ENCODE peak calls at places on chromosomes 3 and 15, in nine cellular contexts. D is body of pancreas, O is lung, B is hepatocyte, G is OCI-LY7, W is MM.1S, F is BE2C, V is lower lobe of right lung, C is esophagus squamous epithelium. U is an unnamed sample.

GRCh38 chr3:110628650-110629301 is 442.8 kb upstream of the NECTIN3 start:
- DNase-seq in F (no peak), B (no peak), D (no peak), G (no peak), C (no peak), O (no peak), V (no peak), W (no peak), U (no peak)

GRCh38 chr3:55742027-55742710 is 255.1 kb upstream of the WNT5A start:
- DNase-seq in W (no peak), V (no peak), C (no peak), F (no peak), O (no peak), B (no peak), G (no peak), D (no peak), U (no peak)

GRCh38 chr15:92797168-92798052 is 102.7 kb upstream of the CHD2 start:
- DNase-seq in G (peak; percentile 89), C (no peak), F (peak; percentile 42), W (peak; percentile 84), O (no peak), B (peak; percentile 91), D (peak; percentile 38), V (no peak), U (peak; percentile 61)

GRCh38 chr15:97904196-97904572 is 56.3 kb upstream of the ARRDC4 start:
- DNase-seq in D (peak; percentile 84), O (peak; percentile 56), F (peak; percentile 84), V (peak; percentile 76), B (peak; percentile 88), C (no peak), W (peak; percentile 37), G (peak; percentile 2), U (peak; percentile 94)

GRCh38 chr3:43647331-43648166 is 25.7 kb upstream of the ANO10 start:
- DNase-seq in W (no peak), F (no peak), D (no peak), G (no peak), C (no peak), O (no peak), V (no peak), B (no peak), U (no peak)

GRCh38 chr3:78871048-78871447 is 896.8 kb downstream of the ROBO1 start:
- DNase-seq in B (no peak), O (no peak), C (no peak), F (no peak), G (no peak), D (no peak), W (no peak), V (no peak), U (no peak)

GRCh38 chr3:99128740-99129505 is 227.4 kb upstream of the DCBLD2 start:
- DNase-seq in V (no peak), F (no peak), D (no peak), B (no peak), W (no peak), O (no peak), G (no peak), C (no peak), U (no peak)

GRCh38 chr15:85742186-85742751 is 52.5 kb downstream of the KLHL25 start:
- DNase-seq in F (no peak), B (no peak), O (no peak), G (no peak), W (no peak), C (no peak), V (no peak), D (no peak), U (peak; percentile 48)

GRCh38 chr15:65329991-65330735 is 25.7 kb downstream of the RNU5B-1 start:
- DNase-seq in F (no peak), B (no peak), C (no peak), V (peak; percentile 24), O (no peak), G (no peak), W (no peak), D (no peak), U (peak; percentile 43)

DNA sequence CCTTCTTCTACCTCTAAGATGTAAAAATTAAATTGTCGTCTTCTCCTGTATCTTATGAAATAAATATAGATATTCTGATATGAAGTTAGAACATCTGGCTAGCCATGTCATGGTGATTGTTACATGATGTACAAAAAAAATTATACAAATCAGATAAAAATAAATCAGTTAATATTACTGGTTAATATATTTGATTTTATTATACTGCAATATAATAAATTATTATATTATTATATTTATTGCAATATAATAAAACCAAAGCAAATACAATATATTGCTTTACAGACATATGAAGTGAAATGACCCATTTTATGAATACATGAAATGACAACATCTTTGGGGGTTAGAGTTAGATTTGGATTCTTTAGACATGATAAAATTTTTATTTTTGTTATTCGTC is 72.3 kb upstream of the NAALADL2 start:
- DNase-seq in O (no peak), W (no peak), C (no peak), G (no peak), D (no peak), V (no peak), B (no peak), F (no peak), U (no peak)
- TF ChIP-seq CTCF in O (no peak), W (no peak), C (no peak), G (no peak), D (no peak), V (no peak), B (no peak), F (no peak), U (no peak)

GRCh38 chr15:31358163-31358562 is 31.5 kb downstream of the KLF13 start:
- DNase-seq in C (no peak), W (no peak), B (no peak), D (no peak), F (no peak), V (no peak), G (no peak), O (no peak), U (no peak)

GRCh38 chr15:31360158-31360561 is 33.5 kb downstream of the KLF13 start:
- DNase-seq in F (no peak), G (no peak), B (no peak), C (no peak), W (peak; percentile 19), D (no peak), O (no peak), V (no peak), U (no peak)

GRCh38 chr15:31360843-31361763 is 34.5 kb downstream of the KLF13 start:
- DNase-seq in F (no peak), C (peak; percentile 41), V (peak; percentile 79), D (peak; percentile 88), O (peak; percentile 60), G (peak; percentile 97), W (peak; percentile 89), B (no peak), U (no peak)

GRCh38 chr15:31359722-31360111 is 33.1 kb downstream of the KLF13 start:
- DNase-seq in O (no peak), D (no peak), F (no peak), C (no peak), W (peak; percentile 20), B (no peak), G (no peak), V (no peak), U (no peak)

DNA sequence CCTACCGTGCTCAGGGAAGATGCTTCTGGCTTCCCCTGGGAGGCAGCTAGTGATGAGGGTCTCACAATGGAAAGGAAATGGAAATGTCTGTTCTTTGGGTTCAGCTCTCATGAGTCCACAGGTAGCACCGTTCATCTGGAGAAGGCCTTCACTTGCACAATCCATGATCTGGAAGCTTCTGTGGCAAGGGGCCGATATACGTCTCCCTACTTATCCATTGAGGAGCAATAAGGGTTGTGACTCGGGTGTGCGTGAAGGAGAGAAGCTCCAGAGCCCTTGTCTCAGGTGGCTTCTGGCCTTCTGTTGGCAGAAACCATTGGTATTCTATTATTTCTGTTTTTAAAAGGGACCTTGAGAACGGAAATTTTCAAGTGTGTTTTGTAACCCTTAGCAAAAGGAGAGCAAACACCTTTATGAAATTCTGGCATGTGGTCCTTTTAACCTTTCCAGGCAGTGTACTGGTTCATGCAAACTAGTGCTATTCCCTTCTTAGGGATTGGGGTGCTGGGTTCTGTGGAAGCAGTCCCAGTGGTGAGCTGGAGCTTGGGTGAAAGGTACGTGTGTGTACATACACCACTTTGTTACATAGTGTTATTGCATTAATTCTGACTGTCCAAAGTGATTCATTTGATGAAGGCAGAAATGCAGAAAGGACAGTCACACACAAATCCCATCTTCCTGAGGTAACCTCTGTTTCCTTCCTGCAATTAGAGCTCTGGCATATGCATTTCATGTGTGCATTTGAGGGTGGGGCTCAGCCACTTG is 32.5 kb downstream of the KLF13 start:
- DNase-seq in C (no peak), F (no peak), V (no peak), G (no peak), O (no peak), W (no peak), D (no peak), B (no peak), U (no peak)
- H3K4me1 ChIP-seq in C (peaks cover 93% of the 10 kb centered on the region), F (peaks cover 54% of the 10 kb centered on the region), V (peaks cover 100% of the 10 kb centered on the region), G (peaks cover 98% of the 10 kb centered on the region), O (peaks cover 72% of the 10 kb centered on the region), W (peaks cover 98% of the 10 kb centered on the region), D (peaks cover 100% of the 10 kb centered on the region), B (peaks cover 45% of the 10 kb centered on the region), U (peaks cover under 1% of the 10 kb centered on the region)

GRCh38 chr3:146496726-146497125 is 27.4 kb upstream of the PLSCR2 start:
- DNase-seq in G (no peak), V (no peak), D (no peak), O (no peak), F (no peak), B (no peak), C (no peak), W (no peak), U (no peak)
- TF ChIP-seq CTCF in G (no peak), V (no peak), D (no peak), O (no peak), F (no peak), B (no peak), C (no peak), W (no peak), U (no peak)

GRCh38 chr3:66432041-66432766 is 68.6 kb downstream of the LRIG1 start:
- DNase-seq in O (no peak), W (no peak), F (no peak), C (no peak), B (no peak), V (no peak), G (no peak), D (no peak), U (no peak)

GRCh38 chr3:66433522-66433782 is 67.4 kb downstream of the LRIG1 start:
- DNase-seq in B (no peak), D (no peak), C (no peak), F (no peak), O (no peak), G (no peak), W (no peak), V (no peak), U (no peak)

GRCh38 chr3:66430876-66431275 is 69.9 kb downstream of the LRIG1 start:
- DNase-seq in D (no peak), G (no peak), O (no peak), B (no peak), W (no peak), V (no peak), C (no peak), F (no peak), U (no peak)

GRCh38 chr3:66432767-66433521 is 67.9 kb downstream of the LRIG1 start:
- DNase-seq in O (no peak), C (no peak), W (no peak), F (no peak), V (no peak), B (no peak), G (no peak), D (no peak), U (no peak)

DNA sequence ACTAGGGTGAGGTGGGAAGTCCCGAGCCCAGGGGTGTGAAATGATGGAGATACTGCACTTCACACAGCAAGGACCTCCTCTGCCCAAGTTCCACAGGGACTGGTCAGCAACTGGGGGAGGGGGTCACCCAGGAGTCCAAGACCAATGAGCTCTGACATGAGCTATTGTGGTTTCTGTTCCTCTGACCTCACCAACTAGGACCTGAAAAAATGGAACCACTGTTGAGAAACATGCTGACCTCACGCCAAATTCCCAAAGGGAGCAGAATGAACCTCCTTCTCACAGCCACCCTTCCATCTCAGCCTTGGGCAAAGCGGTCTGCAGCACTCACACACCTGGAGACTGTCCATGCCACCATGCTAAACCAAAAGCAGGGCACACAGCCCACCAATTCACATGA is 69.3 kb downstream of the LRIG1 start:
- DNase-seq in O (no peak), F (no peak), C (no peak), G (no peak), W (no peak), V (no peak), B (no peak), D (no peak), U (no peak)
- H3K4me1 ChIP-seq in O (peaks cover 28% of the 10 kb centered on the region), F (peaks cover 13% of the 10 kb centered on the region), C (peaks cover 26% of the 10 kb centered on the region), G (no peaks in the 10 kb centered on the region), W (no peaks in the 10 kb centered on the region), V (peaks cover 28% of the 10 kb centered on the region), B (no peaks in the 10 kb centered on the region), D (peaks cover 85% of the 10 kb centered on the region), U (peaks cover 7% of the 10 kb centered on the region)